ENCODE peak calls at places on chromosomes 7 and 10, in eight cellular contexts. One of them, this sample, is unnamed.

GRCh38 chr7:33334349-33334748 is 205.0 kb downstream of the BBS9 start:
- DNase-seq in NCI-H1092 treated with DMSO at 0.1 percent for 48 hours: peak
- DNase-seq in stimulated activated CD4-positive, alpha-beta T cell treated with anti-CD3 and anti-CD28 coated beads, Interleukin-1b, Interleukin-23, amount 100 ng/mL, for 4 hours: no peak
- DNase-seq in astrocyte: peak
- DNase-seq in amniotic epithelial cell: peak
- DNase-seq in glomerular endothelial cell: no peak
- DNase-seq in astrocyte of the spinal cord: peak
- DNase-seq in thoracic aorta: no peak
- DNase-seq in this sample: peak

GRCh38 chr7:101823086-101823485 is 5.7 kb downstream of the CUX1 start:
- DNase-seq in NCI-H1092 treated with DMSO at 0.1 percent for 48 hours: no peak
- DNase-seq in stimulated activated CD4-positive, alpha-beta T cell treated with anti-CD3 and anti-CD28 coated beads, Interleukin-1b, Interleukin-23, amount 100 ng/mL, for 4 hours: no peak
- DNase-seq in astrocyte: no peak
- DNase-seq in amniotic epithelial cell: peak
- DNase-seq in glomerular endothelial cell: no peak
- DNase-seq in astrocyte of the spinal cord: no peak
- DNase-seq in thoracic aorta: no peak
- DNase-seq in this sample: no peak

GRCh38 chr10:75402486-75403143 is 1.1 kb upstream of the ZNF503 start:
- DNase-seq in NCI-H1092 treated with DMSO at 0.1 percent for 48 hours: peak
- DNase-seq in stimulated activated CD4-positive, alpha-beta T cell treated with anti-CD3 and anti-CD28 coated beads, Interleukin-1b, Interleukin-23, amount 100 ng/mL, for 4 hours: no peak
- DNase-seq in astrocyte: no peak
- DNase-seq in amniotic epithelial cell: no peak
- DNase-seq in glomerular endothelial cell: no peak
- DNase-seq in astrocyte of the spinal cord: no peak
- DNase-seq in thoracic aorta: no peak
- DNase-seq in this sample: peak

GRCh38 chr7:47401571-47402570 is 180.0 kb downstream of the TNS3 start:
- DNase-seq in NCI-H1092 treated with DMSO at 0.1 percent for 48 hours: no peak
- DNase-seq in stimulated activated CD4-positive, alpha-beta T cell treated with anti-CD3 and anti-CD28 coated beads, Interleukin-1b, Interleukin-23, amount 100 ng/mL, for 4 hours: no peak
- DNase-seq in astrocyte: no peak
- DNase-seq in amniotic epithelial cell: no peak
- DNase-seq in glomerular endothelial cell: no peak
- DNase-seq in astrocyte of the spinal cord: no peak
- DNase-seq in thoracic aorta: no peak
- DNase-seq in this sample: no peak

GRCh38 chr10:49175587-49176309 is 12.4 kb downstream of the TMEM273 start:
- DNase-seq in NCI-H1092 treated with DMSO at 0.1 percent for 48 hours: no peak
- DNase-seq in stimulated activated CD4-positive, alpha-beta T cell treated with anti-CD3 and anti-CD28 coated beads, Interleukin-1b, Interleukin-23, amount 100 ng/mL, for 4 hours: no peak
- DNase-seq in astrocyte: no peak
- DNase-seq in amniotic epithelial cell: no peak
- DNase-seq in glomerular endothelial cell: no peak
- DNase-seq in astrocyte of the spinal cord: no peak
- DNase-seq in thoracic aorta: no peak
- DNase-seq in this sample: no peak

GRCh38 chr7:141189231-141189630 is 115.4 kb downstream of the TMEM178B start:
- DNase-seq in NCI-H1092 treated with DMSO at 0.1 percent for 48 hours: no peak
- DNase-seq in stimulated activated CD4-positive, alpha-beta T cell treated with anti-CD3 and anti-CD28 coated beads, Interleukin-1b, Interleukin-23, amount 100 ng/mL, for 4 hours: no peak
- DNase-seq in astrocyte: no peak
- DNase-seq in amniotic epithelial cell: no peak
- DNase-seq in glomerular endothelial cell: no peak
- DNase-seq in astrocyte of the spinal cord: no peak
- DNase-seq in thoracic aorta: no peak
- DNase-seq in this sample: no peak

GRCh38 chr10:22833781-22834180 is 94.1 kb upstream of the ARMC3 start:
- DNase-seq in NCI-H1092 treated with DMSO at 0.1 percent for 48 hours: no peak
- DNase-seq in stimulated activated CD4-positive, alpha-beta T cell treated with anti-CD3 and anti-CD28 coated beads, Interleukin-1b, Interleukin-23, amount 100 ng/mL, for 4 hours: no peak
- DNase-seq in astrocyte: no peak
- DNase-seq in amniotic epithelial cell: no peak
- DNase-seq in glomerular endothelial cell: no peak
- DNase-seq in astrocyte of the spinal cord: no peak
- DNase-seq in thoracic aorta: no peak
- DNase-seq in this sample: no peak

GRCh38 chr10:34528320-34528719 is 286.8 kb downstream of the PARD3 start:
- DNase-seq in NCI-H1092 treated with DMSO at 0.1 percent for 48 hours: no peak
- DNase-seq in stimulated activated CD4-positive, alpha-beta T cell treated with anti-CD3 and anti-CD28 coated beads, Interleukin-1b, Interleukin-23, amount 100 ng/mL, for 4 hours: no peak
- DNase-seq in astrocyte: peak
- DNase-seq in amniotic epithelial cell: peak
- DNase-seq in glomerular endothelial cell: peak
- DNase-seq in astrocyte of the spinal cord: peak
- DNase-seq in thoracic aorta: no peak
- DNase-seq in this sample: peak

This sample was measured in LHCN-M2.